ENCODE peak calls at places on chromosomes 13 and 19, in six cellular contexts. M, N, D, Y, H and V are unnamed samples.
A peak's percentile ranks its signal among the peaks of the same experiment; 100 is the strongest.

GRCh38 chr13:102139626-102140025 is 262.2 kb downstream of the FGF14 start:
- DNase-seq in Y (no peak), N (no peak), D (no peak), H (no peak), M (no peak), V (no peak)

GRCh38 chr13:64471916-64472315 is 2758.2 kb downstream of the PCDH9 start:
- DNase-seq in M (no peak), H (no peak), N (no peak), Y (no peak), D (no peak), V (no peak)

GRCh38 chr13:60047943-60048342 is 115.8 kb downstream of the DIAPH3 start:
- DNase-seq in N (no peak), H (no peak), Y (no peak), D (no peak), M (no peak), V (no peak)

GRCh38 chr13:97222934-97223710 is 989 bp downstream of the MBNL2 start:
- DNase-seq in N (no peak), M (no peak), D (no peak), Y (no peak), H (no peak), V (no peak)

GRCh38 chr13:31027136-31027535 is 94.7 kb downstream of the TEX26 start:
- DNase-seq in H (no peak), N (no peak), M (no peak), D (no peak), Y (no peak), V (no peak)

GRCh38 chr13:41652735-41653361 is 195.5 kb downstream of the RGCC start:
- DNase-seq in D (peak; percentile 41), M (no peak), H (peak; percentile 36), N (no peak), Y (no peak), V (no peak)

GRCh38 chr19:1992759-1993260 is 22.7 kb downstream of the BTBD2 start:
- DNase-seq in M (no peak), N (no peak), D (no peak), H (no peak), Y (no peak), V (no peak)

GRCh38 chr19:2334986-2335846 is 6.7 kb downstream of the SPPL2B start:
- DNase-seq in M (no peak), D (no peak), H (no peak), N (no peak), Y (no peak), V (no peak)

GRCh38 chr13:93118081-93118615 is 108.5 kb upstream of the GPC6 start:
- DNase-seq in D (no peak), N (no peak), M (no peak), H (no peak), Y (no peak), V (no peak)

GRCh38 chr13:96817336-96817941 is 176.8 kb downstream of the OXGR1 start:
- DNase-seq in H (no peak), Y (no peak), M (no peak), N (no peak), D (no peak), V (no peak)

GRCh38 chr19:872266-872951 is 12.9 kb downstream of the CFD start:
- DNase-seq in M (no peak), D (no peak), H (no peak), N (no peak), Y (peak; percentile 63), V (no peak)

GRCh38 chr13:74575729-74576125 is 441.5 kb upstream of the KLF12 start:
- DNase-seq in M (peak; percentile 58), D (no peak), N (peak; percentile 29), H (peak; percentile 43), Y (peak; percentile 42), V (peak; percentile 77)

GRCh38 chr19:12801466-12802266 is at the start of the genes PRDX2 and THSD8:
- DNase-seq in N (no peak), H (peak; percentile 84), M (peak; percentile 70), Y (peak; percentile 83), D (no peak), V (peak; percentile 89)

GRCh38 chr13:54185785-54186184 is 1157.2 kb downstream of the OLFM4 start:
- DNase-seq in M (no peak), H (peak; percentile 13), N (no peak), D (no peak), Y (no peak), V (no peak)

GRCh38 chr19:5691930-5692784 is 2.1 kb downstream of the RPL36 start:
- DNase-seq in H (no peak), N (no peak), Y (peak; percentile 30), M (no peak), D (no peak), V (no peak)

GRCh38 chr19:55206664-55207500 is 2.4 kb downstream of the PTPRH start:
- DNase-seq in H (peak; percentile 94), Y (peak; percentile 68), D (peak; percentile 67), N (peak; percentile 35), M (peak; percentile 51), V (no peak)

GRCh38 chr13:99056381-99057014 is 78.6 kb upstream of the DOCK9 start:
- DNase-seq in M (no peak), N (no peak), Y (no peak), D (no peak), H (no peak), V (no peak)

GRCh38 chr13:79810671-79811070 is 329.7 kb downstream of the NDFIP2 start:
- DNase-seq in N (no peak), H (no peak), D (peak; percentile 32), M (no peak), Y (no peak), V (no peak)

GRCh38 chr13:24281188-24282008 is 28.0 kb upstream of the C1QTNF9 start:
- DNase-seq in H (no peak), Y (no peak), D (no peak), N (no peak), M (no peak), V (no peak)

GRCh38 chr13:94595943-94596574 is at the start of gene TGDS:
- DNase-seq in D (peak; percentile 78), Y (peak; percentile 87), H (peak; percentile 95), N (peak; percentile 68), M (peak; percentile 81), V (peak; percentile 86)
- TF ChIP-seq CTCF in D (no peak), Y (peak; percentile 16), H (peak; percentile 16), N (no peak), M (no peak), V (peak; percentile 35)

GRCh38 chr19:49892716-49893115 is 4.0 kb downstream of the IL4I1 start:
- DNase-seq in D (no peak), M (no peak), Y (no peak), N (no peak), H (no peak), V (no peak)

GRCh38 chr19:49891393-49891792 is 5.3 kb downstream of the IL4I1 start:
- DNase-seq in M (no peak), Y (no peak), H (no peak), N (no peak), D (no peak), V (no peak)

GRCh38 chr19:49889038-49889686 is 7.5 kb downstream of the IL4I1 start:
- DNase-seq in M (no peak), D (no peak), N (no peak), H (no peak), Y (no peak), V (no peak)

GRCh38 chr19:49889687-49890348 is 6.9 kb downstream of the IL4I1 start:
- DNase-seq in D (no peak), Y (peak; percentile 73), H (peak; percentile 76), N (no peak), M (peak; percentile 47), V (no peak)

GRCh38 chr19:49890349-49891311 is 6.1 kb downstream of the IL4I1 start:
- DNase-seq in D (no peak), Y (no peak), N (no peak), M (no peak), H (no peak), V (no peak)
- TF ChIP-seq CTCF in D (no peak), Y (no peak), N (no peak), M (peak; percentile 6), H (peak; percentile 3), V (peak; percentile 33)

DNA sequence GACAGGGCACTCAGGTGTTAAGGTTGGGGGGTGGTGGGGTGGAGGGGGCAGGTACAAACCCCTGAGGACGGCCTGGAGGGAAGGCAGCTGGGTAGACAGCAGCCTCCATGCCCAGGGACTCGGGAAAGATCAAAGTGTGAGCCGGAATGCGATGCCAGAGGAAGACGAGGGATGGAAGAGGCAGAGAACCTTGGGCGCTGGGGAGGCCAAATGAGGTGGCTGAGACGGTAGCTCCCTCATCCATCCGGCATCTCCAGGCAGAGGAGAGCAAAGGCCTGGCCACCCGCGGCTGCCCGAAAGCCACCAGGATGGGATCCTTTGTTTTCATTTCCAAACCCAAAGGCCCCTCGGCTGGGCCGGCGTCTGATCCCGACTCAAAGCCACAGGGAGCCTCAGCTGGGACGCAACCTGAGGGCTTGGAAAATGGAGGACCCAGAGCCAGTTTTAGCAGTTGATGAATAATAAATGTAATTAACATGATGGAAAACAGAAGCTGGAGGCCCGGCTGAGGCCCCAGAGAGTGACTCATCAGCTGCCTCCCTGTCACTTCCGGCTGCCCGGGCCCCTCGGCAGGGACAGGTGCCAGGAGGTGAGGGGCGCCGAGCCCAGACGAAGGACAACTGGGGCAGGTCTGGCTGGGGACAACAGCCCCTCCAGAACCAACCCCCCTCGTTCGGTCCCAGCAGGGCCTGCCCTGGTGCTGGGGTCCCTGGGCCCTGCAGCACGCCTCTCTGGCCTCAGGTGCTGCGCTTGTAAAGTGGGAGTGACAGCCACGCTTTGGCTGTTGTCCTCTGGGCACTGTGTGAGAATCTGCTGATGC is 61.6 kb downstream of the CEBPG start:
- DNase-seq in N (no peak), D (no peak), Y (no peak), H (no peak), M (no peak), V (no peak)
- TF ChIP-seq CTCF in N (no peak), D (no peak), Y (no peak), H (no peak), M (no peak), V (no peak)

GRCh38 chr13:76884167-76884566 is 2.0 kb downstream of the KCTD12 start:
- DNase-seq in N (no peak), D (no peak), M (no peak), Y (peak; percentile 31), H (peak; percentile 49), V (no peak)
- TF ChIP-seq CTCF in N (no peak), D (peak; percentile 39), M (no peak), Y (no peak), H (no peak), V (peak; percentile 56)

GRCh38 chr13:51832471-51833152 is 12.4 kb downstream of the TMEM272 start:
- DNase-seq in D (no peak), Y (no peak), M (no peak), N (no peak), H (peak; percentile 51), V (no peak)
- TF ChIP-seq CTCF in D (peak; percentile 31), Y (peak; percentile 12), M (peak; percentile 37), N (peak; percentile 33), H (peak; percentile 62), V (peak; percentile 52)

DNA sequence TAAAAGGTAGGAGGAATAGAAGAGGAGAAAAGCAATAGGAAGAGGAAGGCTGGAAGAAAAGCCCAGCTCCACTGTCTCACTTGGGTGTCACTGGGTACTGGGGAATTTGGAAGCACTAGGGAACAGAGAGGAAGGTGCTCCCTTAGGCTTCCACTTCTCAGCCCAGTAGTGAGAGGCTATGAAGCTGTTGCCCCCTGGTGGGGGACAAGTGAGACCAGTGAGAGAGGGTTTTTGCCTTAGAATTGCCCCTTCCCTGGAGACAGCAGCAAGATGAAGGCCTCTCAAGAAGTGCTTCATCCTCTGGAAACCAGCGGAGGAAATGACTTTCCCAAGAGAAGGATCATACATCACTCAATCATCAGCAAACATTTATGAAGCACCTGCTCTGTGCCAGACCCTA is 4.7 kb upstream of the ZNF606 start:
- DNase-seq in Y (no peak), H (no peak), D (no peak), M (no peak), N (no peak), V (no peak)
- TF ChIP-seq CTCF in Y (no peak), H (no peak), D (no peak), M (no peak), N (no peak), V (no peak)